ENCODE peak calls at places on chromosomes 6 and 20, in five cellular contexts. R, U, F, I and L are unnamed samples.

GRCh38 chr6:36904096-36904495 is 18.3 kb downstream of the C6orf89 start:
- DNase-seq in R (no peak), U (no peak), F (no peak), I (no peak), L (no peak)

GRCh38 chr6:80214436-80215022 is 108.1 kb downstream of the BCKDHB start:
- DNase-seq in R (peak), U (peak), F (no peak), I (peak), L (no peak)

GRCh38 chr6:85795966-85796365 is 153.3 kb upstream of the SYNCRIP start:
- DNase-seq in R (no peak), U (no peak), F (no peak), I (no peak), L (no peak)

GRCh38 chr6:610882-611281 is 46.0 kb downstream of the HUS1B start:
- DNase-seq in R (no peak), U (no peak), F (no peak), I (no peak), L (no peak)

GRCh38 chr6:24768361-24768760 is 6.4 kb upstream of the GMNN start:
- DNase-seq in R (no peak), U (no peak), F (no peak), I (no peak), L (no peak)

GRCh38 chr20:277496-277781 is 13.1 kb downstream of the C20orf96 start:
- DNase-seq in R (no peak), U (no peak), F (no peak), I (no peak), L (no peak)

GRCh38 chr6:3791526-3792212 is 40.2 kb upstream of the PXDC1 start:
- DNase-seq in R (no peak), U (no peak), F (no peak), I (no peak), L (no peak)

GRCh38 chr20:6920991-6921613 is 153.6 kb downstream of the BMP2 start:
- DNase-seq in R (no peak), U (no peak), F (no peak), I (no peak), L (no peak)

GRCh38 chr6:20866940-20867630 is 332.8 kb downstream of the CDKAL1 start:
- DNase-seq in R (peak), U (peak), F (no peak), I (no peak), L (no peak)

GRCh38 chr6:112691289-112691688 is 344.2 kb downstream of the RFPL4B start:
- DNase-seq in R (peak), U (peak), F (no peak), I (peak), L (no peak)

GRCh38 chr20:20207291-20207690 is 155.0 kb downstream of the CFAP61 start:
- DNase-seq in R (no peak), U (no peak), F (no peak), I (no peak), L (no peak)

GRCh38 chr6:165876568-165876967 is 213.5 kb upstream of the PDE10A start:
- DNase-seq in R (peak), U (no peak), F (no peak), I (no peak), L (no peak)

GRCh38 chr6:116406678-116407345 is 36.1 kb downstream of the DSE start:
- DNase-seq in R (peak), U (no peak), F (no peak), I (no peak), L (no peak)

GRCh38 chr20:50450961-50451752 is 59.0 kb upstream of the PTPN1 start:
- DNase-seq in R (peak), U (peak), F (no peak), I (peak), L (no peak)

GRCh38 chr6:134267917-134268361 is 50.0 kb downstream of the SGK1 start:
- DNase-seq in R (no peak), U (no peak), F (no peak), I (no peak), L (no peak)

GRCh38 chr6:64672131-64672530 is 1034.9 kb downstream of the EYS start:
- DNase-seq in R (no peak), U (no peak), F (no peak), I (no peak), L (no peak)

GRCh38 chr6:145887969-145888368 is 73.4 kb upstream of the FBXO30 start:
- DNase-seq in R (peak), U (peak), F (no peak), I (no peak), L (no peak)

GRCh38 chr6:75842732-75843131 is 93.7 kb downstream of the MYO6 start:
- DNase-seq in R (no peak), U (no peak), F (no peak), I (no peak), L (no peak)

GRCh38 chr6:137989696-137990095 is 117.5 kb downstream of the PERP start:
- DNase-seq in R (peak), U (no peak), F (no peak), I (no peak), L (no peak)

GRCh38 chr6:137102050-137102848 is 57.5 kb upstream of the IL20RA start:
- DNase-seq in R (no peak), U (no peak), F (no peak), I (no peak), L (no peak)

GRCh38 chr20:62627901-62628612 is 14.2 kb upstream of the SLCO4A1 start:
- DNase-seq in R (peak), U (no peak), F (no peak), I (no peak), L (no peak)